ENCODE peak calls at places on chromosome 1, in four cellular contexts. F, G, O and I are unnamed samples.

GRCh38 chr1:92975551-92976232 is 14.4 kb upstream of the DIPK1A start:
- DNase-seq in F (no peak), G (no peak), O (no peak), I (peak)

GRCh38 chr1:111140680-111140967 is 601 bp downstream of the CEPT1 start:
- DNase-seq in F (peak), G (no peak), O (peak), I (no peak)

GRCh38 chr1:119285482-119285881 is 83.1 kb upstream of the HAO2 start:
- DNase-seq in F (peak), G (no peak), O (peak), I (no peak)

GRCh38 chr1:209585672-209586071 is 2.2 kb downstream of the CAMK1G start:
- DNase-seq in F (peak), G (no peak), O (peak), I (no peak)

GRCh38 chr1:168095476-168095875 is 41.3 kb downstream of the GPR161 start:
- DNase-seq in F (no peak), G (no peak), O (no peak), I (no peak)

GRCh38 chr1:207868252-207868768 is 42.6 kb downstream of the CD34 start:
- DNase-seq in F (no peak), G (peak), O (no peak), I (no peak)

GRCh38 chr1:22773981-22774471 is 63.4 kb downstream of the EPHB2 start:
- DNase-seq in F (peak), G (peak), O (peak), I (no peak)

GRCh38 chr1:181445436-181445835 is 37.9 kb upstream of the CACNA1E start:
- DNase-seq in F (no peak), G (no peak), O (no peak), I (no peak)

GRCh38 chr1:157357111-157357510 is 195.2 kb downstream of the FCRL5 start:
- DNase-seq in F (no peak), G (no peak), O (no peak), I (no peak)

GRCh38 chr1:24155011-24155782 is 12.3 kb upstream of the IL22RA1 start:
- DNase-seq in F (no peak), G (no peak), O (no peak), I (peak)
- TF ChIP-seq CTCF in F (no peak), G (no peak), O (no peak), I (peak)

GRCh38 chr1:85581802-85582686 is 1.5 kb downstream of the CCN1 start:
- DNase-seq in F (peak), G (peak), O (peak), I (no peak)

GRCh38 chr1:85582687-85583354 is 2.3 kb downstream of the CCN1 start:
- DNase-seq in F (peak), G (no peak), O (peak), I (no peak)

GRCh38 chr1:85580046-85580411 is 532 bp upstream of the CCN1 start:
- DNase-seq in F (peak), G (peak), O (peak), I (no peak)

GRCh38 chr1:85579619-85580018 is 942 bp upstream of the CCN1 start:
- DNase-seq in F (peak), G (peak), O (peak), I (no peak)

DNA sequence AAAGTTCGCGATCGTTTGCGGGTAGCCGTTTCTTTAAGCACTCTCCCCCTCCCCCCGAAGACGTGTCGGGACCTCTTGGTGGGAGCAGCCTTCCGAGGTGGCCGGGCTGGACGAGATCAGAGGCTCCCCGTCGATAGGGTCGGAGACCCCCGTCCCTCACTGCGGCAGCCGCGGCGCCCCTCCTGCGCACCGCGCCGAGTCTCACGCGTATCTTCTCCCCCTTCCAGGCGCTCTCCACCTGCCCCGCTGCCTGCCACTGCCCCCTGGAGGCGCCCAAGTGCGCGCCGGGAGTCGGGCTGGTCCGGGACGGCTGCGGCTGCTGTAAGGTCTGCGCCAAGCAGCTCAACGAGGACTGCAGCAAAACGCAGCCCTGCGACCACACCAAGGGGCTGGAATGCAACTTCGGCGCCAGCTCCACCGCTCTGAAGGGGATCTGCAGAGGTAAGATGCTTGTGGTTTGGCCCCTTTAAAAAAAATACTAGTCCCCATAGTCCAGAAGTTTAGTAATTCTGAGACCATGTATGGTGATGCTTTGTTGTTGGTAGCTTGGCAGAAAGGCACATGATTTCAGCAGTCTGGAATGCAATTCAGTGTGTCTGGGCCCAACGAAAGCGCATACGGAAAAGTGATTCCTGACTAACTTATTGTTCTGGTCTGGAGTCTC is 709 bp downstream of the CCN1 start:
- DNase-seq in F (peak), G (peak), O (peak), I (no peak)
- H3K4me3 ChIP-seq in F (peak), G (peak), O (peak), I (peak)

DNA sequence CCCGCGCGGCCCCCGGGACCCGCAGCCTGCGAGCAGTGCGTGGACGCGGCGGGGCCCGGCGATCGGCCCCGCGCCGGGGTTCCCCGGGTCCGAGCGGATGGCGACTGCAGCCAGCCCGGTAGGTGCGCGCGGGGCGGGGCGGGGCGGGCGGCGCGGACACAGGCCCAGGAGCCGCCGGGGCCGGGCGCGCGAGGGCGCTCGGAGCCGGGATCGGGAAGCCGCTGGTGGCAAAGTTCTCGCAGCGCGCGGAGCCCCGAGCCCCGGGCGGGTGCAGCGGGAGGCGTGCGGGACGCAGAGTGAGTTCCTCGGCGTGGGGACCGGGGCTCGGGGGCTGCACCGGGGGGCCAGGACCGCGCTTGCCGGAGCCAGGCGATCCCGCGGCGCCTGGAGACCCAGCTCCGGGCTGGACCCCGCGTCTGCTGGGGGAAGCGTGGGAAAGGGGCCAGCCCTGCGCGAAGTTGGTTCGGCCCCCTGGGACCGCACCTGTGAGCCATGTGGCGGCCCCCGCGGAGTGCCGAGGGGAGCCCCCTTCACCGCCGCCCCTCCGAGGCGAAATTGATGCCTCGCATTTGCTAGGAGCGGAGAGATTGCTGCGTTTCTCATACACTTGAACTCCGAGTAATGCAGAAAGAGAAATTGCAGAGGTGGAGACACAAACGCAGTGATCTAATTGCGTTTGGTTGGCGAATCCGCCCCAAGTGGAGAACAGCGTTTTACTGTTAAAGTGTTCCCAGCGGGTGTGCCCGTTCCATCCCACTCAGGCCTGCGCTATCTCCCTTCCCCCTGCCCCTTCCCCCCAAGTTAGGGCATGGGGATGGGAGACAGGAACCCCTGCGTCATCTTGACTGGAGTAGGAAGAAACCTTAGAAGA is 228.9 kb upstream of the TMEM51 start:
- DNase-seq in F (peak), G (no peak), O (peak), I (no peak)
- TF ChIP-seq CTCF in F (no peak), G (peak), O (no peak), I (no peak)

DNA sequence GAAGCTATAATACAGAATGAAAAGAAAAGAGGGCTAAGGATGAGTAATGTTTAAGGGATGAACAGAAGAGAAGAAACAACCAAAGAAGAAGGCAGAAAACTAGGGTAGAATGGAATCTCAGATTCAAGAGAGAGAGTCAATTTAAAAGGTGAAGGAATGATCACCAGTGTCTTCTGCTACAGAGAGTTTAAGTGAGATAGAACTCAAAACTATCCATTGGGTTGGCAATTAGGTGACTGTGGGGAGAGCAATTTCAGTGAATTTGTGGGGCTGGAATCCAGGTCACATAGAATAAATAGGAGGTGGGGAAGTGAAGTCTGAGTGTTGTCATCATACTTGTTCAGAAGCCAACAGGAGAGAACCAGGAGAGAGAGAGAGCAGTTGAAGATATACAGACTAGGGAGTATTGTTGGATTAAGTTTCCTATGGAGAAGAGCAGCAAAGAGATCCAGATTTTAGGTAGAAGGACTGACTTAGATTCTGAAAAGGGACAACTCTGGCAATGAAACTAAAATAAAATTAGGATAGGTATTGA is 19.9 kb downstream of the MACF1 start:
- DNase-seq in F (no peak), G (no peak), O (no peak), I (no peak)
- H3K4me3 ChIP-seq in F (no peak), G (no peak), O (no peak), I (no peak)

DNA sequence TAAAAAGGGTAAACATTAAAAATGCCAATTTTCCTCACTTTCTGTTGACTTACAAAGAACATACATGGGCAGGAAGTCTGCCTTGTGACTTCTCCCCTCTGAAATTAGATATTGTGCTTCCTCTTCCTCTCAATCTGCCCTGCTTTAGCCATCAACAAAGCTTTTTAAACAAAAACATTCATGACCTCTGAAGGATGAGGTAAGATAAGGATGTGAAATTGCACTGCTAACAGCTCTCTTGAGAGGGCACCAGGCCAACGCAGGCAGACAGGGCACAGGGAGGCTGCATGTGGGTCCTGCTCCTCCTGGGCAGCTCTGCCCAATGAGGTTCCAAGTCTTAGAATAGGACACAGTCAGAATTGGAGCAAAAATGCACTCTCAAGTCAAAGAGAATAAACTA is 62.1 kb downstream of the DEGS1 start:
- DNase-seq in F (peak), G (peak), O (peak), I (peak)
- TF ChIP-seq CTCF in F (no peak), G (no peak), O (no peak), I (no peak)

DNA sequence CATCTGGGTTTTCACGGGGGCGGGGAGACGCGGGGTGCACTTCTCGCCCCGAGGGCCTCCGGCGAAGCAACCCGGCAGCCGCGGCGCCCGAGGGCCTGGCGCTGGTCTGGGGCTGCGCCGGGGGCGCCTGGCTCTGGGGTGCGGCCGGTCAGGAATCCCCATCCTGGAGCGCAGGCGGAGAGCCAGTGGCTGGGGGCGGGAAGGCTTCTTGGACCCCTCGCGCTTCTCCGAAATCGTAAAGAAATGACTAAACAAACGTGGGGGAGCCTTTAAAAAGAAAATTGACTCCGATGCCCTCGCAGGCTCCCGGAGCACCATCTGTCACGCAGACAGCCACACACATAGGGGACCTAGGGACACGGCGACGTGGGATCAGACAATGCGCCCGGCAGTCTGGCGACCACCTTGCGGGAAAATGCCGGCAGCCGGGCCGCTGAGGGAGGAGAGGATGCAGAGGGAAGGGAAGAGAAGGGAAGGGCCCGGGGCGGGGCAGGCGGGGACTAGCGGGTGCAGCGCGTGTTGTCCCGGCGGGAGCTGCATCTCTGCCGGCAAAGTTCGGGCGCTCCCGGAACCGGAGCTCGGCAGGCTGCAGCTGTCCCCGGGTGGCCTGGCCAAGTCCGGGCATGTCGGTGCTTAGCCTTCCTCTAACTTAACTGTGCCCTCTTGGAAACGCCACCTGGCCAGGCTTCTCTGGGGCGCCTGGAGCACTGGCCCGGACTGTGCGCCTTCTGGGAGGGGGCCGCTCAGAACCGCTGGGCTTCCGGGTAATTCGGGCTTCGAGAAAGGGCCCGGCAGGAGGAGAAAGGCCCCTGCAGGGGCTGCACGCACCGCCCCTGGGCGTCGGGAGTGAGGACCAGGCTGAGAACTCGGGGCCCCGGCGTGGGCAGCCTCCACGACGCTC is 1.9 kb downstream of the NHLH2 start:
- DNase-seq in F (peak), G (no peak), O (peak), I (no peak)
- H3K4me3 ChIP-seq in F (peak), G (no peak), O (no peak), I (no peak)

GRCh38 chr1:162988869-162989268 is 80.3 kb upstream of the RGS4 start:
- DNase-seq in F (no peak), G (no peak), O (no peak), I (no peak)
- TF ChIP-seq CTCF in F (no peak), G (no peak), O (no peak), I (peak)

GRCh38 chr1:46619656-46620055 is 3.0 kb upstream of the MOB3C start:
- DNase-seq in F (no peak), G (no peak), O (no peak), I (no peak)

GRCh38 chr1:46618746-46619415 is 2.3 kb upstream of the MOB3C start:
- DNase-seq in F (no peak), G (no peak), O (no peak), I (no peak)

GRCh38 chr1:46623733-46624695 is 7.4 kb upstream of the MOB3C start:
- DNase-seq in F (no peak), G (no peak), O (no peak), I (no peak)

GRCh38 chr1:46622341-46622740 is 5.7 kb upstream of the MOB3C start:
- DNase-seq in F (peak), G (no peak), O (no peak), I (no peak)

DNA sequence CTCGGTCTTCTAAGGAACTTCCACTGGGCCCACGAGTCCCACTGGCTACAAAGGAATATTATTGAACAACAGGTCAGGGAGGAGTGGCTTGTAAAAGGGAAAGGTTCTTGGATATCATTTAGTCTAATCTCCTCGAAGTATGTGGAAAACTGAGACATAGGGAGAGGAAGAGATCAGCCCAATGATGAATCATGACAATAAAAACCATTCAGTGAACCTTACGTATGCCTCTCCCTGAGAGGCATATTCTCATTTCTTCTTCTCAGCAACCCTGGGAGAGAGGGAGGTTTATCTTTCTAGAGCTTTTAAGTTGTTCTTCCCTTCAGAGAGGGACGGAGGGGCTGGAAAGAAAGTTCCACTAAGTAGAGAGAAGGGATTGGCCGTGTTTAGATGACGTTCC is 5.3 kb upstream of the MOB3C start:
- DNase-seq in F (peak), G (no peak), O (no peak), I (no peak)
- H3K4me3 ChIP-seq in F (peak), G (no peak), O (no peak), I (no peak)

GRCh38 chr1:115130786-115131185 is 41.5 kb upstream of the TSPAN2 start:
- DNase-seq in F (no peak), G (no peak), O (no peak), I (no peak)

GRCh38 chr1:115134231-115134630 is 44.9 kb upstream of the TSPAN2 start:
- DNase-seq in F (no peak), G (no peak), O (no peak), I (no peak)

GRCh38 chr1:115127539-115127938 is 38.2 kb upstream of the TSPAN2 start:
- DNase-seq in F (no peak), G (no peak), O (no peak), I (no peak)

GRCh38 chr1:115133440-115133839 is 44.1 kb upstream of the TSPAN2 start:
- DNase-seq in F (no peak), G (no peak), O (peak), I (no peak)

DNA sequence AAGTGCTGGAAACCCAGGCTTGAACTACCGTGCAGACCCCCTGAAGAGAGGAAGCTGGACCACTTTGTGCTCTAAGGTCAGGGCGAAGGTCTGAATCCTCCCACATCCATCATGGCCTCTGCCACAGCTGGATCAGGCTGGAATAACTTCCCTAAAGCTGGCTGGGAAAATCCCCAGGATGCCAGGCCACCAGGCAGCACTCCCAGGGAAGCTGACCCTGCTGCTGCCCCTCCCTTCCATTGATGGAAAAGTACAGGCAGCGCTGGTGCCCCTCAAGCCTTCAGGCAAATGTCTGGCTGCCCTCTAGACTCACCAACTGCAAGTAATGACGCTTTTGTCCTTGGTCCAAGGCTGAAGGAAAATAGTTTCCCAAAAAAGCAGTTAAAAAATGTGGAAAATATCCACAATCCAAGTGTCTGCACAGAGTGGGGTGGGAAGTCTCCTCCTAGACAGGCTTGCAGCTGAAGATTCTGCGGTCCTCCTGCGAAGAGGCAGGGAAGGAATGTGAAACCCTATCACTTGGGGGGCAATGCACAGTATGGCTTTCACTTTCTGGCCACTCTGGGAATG is 39.9 kb upstream of the TSPAN2 start:
- DNase-seq in F (no peak), G (no peak), O (no peak), I (no peak)
- TF ChIP-seq CTCF in F (no peak), G (no peak), O (no peak), I (no peak)

DNA sequence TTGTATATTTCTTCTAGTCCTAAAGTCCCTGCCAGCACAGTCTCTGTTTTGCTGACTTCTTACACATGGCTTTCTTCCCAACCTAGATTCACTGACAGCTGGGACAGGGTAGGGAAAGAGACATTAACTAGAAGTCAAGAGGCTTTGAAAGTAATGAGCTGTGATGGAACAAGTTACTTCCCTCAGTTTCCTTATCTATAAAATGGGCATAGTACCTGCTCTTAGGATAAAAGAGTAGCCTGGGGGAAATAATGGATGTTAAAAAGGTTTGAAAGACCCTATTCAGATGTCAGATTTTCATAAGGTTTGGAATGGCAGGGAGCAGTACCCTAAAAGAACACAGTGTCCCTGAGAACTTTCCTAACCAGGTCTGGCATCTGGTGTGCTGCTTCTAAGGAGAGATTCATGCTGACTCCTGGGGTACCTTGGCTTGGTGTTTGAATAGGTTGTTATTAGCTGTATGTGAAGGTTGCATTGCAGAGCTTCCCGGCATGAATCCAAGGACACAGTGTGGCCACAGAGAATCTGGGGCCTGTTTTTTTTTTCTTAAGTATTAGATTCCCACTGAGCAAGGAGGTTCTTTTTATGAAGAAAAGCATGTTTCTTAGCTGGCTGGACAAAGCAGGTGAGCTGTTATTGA is 47.6 kb downstream of the RASSF5 start:
- DNase-seq in F (no peak), G (no peak), O (no peak), I (no peak)
- H3K4me3 ChIP-seq in F (no peak), G (no peak), O (no peak), I (no peak)